ENCODE peak calls at places on chromosomes 12 and 14, in six cellular contexts. J, Z, W, S, B and G are unnamed samples.

GRCh38 chr12:1083086-1083887 is 92.3 kb downstream of the ERC1 start:
- DNase-seq in J (no peak), Z (no peak), W (no peak), S (peak; percentile 41), B (no peak), G (no peak)

GRCh38 chr12:3431685-3432084 is 59.3 kb upstream of the PRMT8 start:
- DNase-seq in J (no peak), Z (no peak), W (no peak), S (no peak), B (no peak), G (no peak)

GRCh38 chr14:94000986-94001385 is 3.9 kb downstream of the CCDC197 start:
- DNase-seq in J (no peak), Z (no peak), W (no peak), S (no peak), B (no peak), G (no peak)

GRCh38 chr12:113241191-113242017 is 20.1 kb downstream of the TPCN1 start:
- DNase-seq in J (peak; percentile 84), Z (no peak), W (peak; percentile 99), S (peak; percentile 75), B (no peak), G (no peak)

GRCh38 chr12:3432176-3432742 is 58.7 kb upstream of the PRMT8 start:
- DNase-seq in J (no peak), Z (no peak), W (no peak), S (peak; percentile 2), B (no peak), G (no peak)

GRCh38 chr14:101736071-101736470 is 25.4 kb upstream of the PPP2R5C start:
- DNase-seq in J (no peak), Z (no peak), W (no peak), S (no peak), B (no peak), G (no peak)

GRCh38 chr12:103877934-103878510 is 37.0 kb upstream of the NT5DC3 start:
- DNase-seq in J (no peak), Z (peak; percentile 23), W (no peak), S (peak; percentile 81), B (no peak), G (peak; percentile 67)

GRCh38 chr12:131287015-131287937 is 333.6 kb downstream of the ADGRD1 start:
- DNase-seq in J (no peak), Z (no peak), W (no peak), S (no peak), B (peak; percentile 40), G (no peak)